ENCODE peak calls at places on chromosomes 12 and 14, in seven cellular contexts. Q is K562, Y is T47D, W is HepG2, Z is HCT116, F is H1, R is GM12878. U is an unnamed sample.

GRCh38 chr12:69903548-69903947 is 78.5 kb downstream of the MYRFL start:
- DNase-seq in Q (no peak), Y (no peak), W (no peak), Z (no peak), F (no peak), R (no peak), U (peak)

GRCh38 chr14:94089479-94089878 is 8.4 kb downstream of the IFI27L1 start:
- DNase-seq in Q (no peak), Y (no peak), W (no peak), Z (no peak), F (no peak), R (no peak), U (no peak)

GRCh38 chr14:92984082-92984788 is 61.3 kb downstream of the CHGA start:
- DNase-seq in Q (no peak), Y (no peak), W (no peak), Z (no peak), F (no peak), R (no peak), U (no peak)

GRCh38 chr12:3554547-3555115 is 63.6 kb downstream of the PRMT8 start:
- DNase-seq in Q (no peak), Y (no peak), W (no peak), Z (no peak), F (no peak), R (no peak), U (no peak)

GRCh38 chr12:115090783-115091182 is 406.8 kb upstream of the TBX3 start:
- DNase-seq in Q (no peak), Y (no peak), W (no peak), Z (no peak), F (no peak), R (no peak), U (no peak)

GRCh38 chr14:104343690-104344640 is 205.6 kb downstream of the KIF26A start:
- DNase-seq in Q (no peak), Y (no peak), W (no peak), Z (no peak), F (no peak), R (no peak), U (peak)

GRCh38 chr12:102958073-102958829 is 777 bp downstream of the ASCL1 start:
- DNase-seq in Q (no peak), Y (no peak), W (no peak), Z (no peak), F (no peak), R (no peak), U (peak)

GRCh38 chr12:56998981-56999380 is 7.4 kb downstream of the ZBTB39 start:
- DNase-seq in Q (no peak), Y (no peak), W (no peak), Z (no peak), F (no peak), R (peak), U (no peak)

GRCh38 chr14:90491868-90492560 is 95.2 kb downstream of the CALM1 start:
- DNase-seq in Q (no peak), Y (no peak), W (no peak), Z (no peak), F (no peak), R (no peak), U (peak)

GRCh38 chr14:65696801-65697200 is 284.3 kb downstream of the FUT8 start:
- DNase-seq in Q (no peak), Y (no peak), W (no peak), Z (no peak), F (no peak), R (no peak), U (no peak)

GRCh38 chr12:46217686-46218508 is 50.9 kb downstream of the SLC38A1 start:
- DNase-seq in Q (no peak), Y (no peak), W (no peak), Z (no peak), F (no peak), R (peak), U (no peak)

GRCh38 chr12:101323255-101323654 is 43.4 kb downstream of the UTP20 start:
- DNase-seq in Q (no peak), Y (no peak), W (no peak), Z (no peak), F (no peak), R (no peak), U (no peak)

DNA sequence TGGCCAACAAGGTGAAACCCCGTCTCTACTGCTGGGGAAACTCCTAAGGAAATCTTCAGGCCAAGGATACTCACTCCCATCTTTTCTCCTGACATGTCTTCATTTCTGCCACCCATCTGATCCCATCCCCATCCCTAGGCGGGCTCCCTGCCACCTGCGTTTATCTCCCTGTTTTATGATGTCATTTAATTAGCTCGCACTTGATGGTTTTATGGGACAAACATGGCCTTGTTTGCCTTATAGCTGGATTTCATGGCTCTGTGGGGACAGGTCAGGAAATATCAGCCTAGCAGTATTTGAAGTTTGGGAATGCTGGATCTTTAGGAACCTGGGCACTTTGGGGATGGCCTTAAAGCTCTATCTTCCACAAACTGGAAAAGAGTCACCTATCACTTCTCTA is 88.5 kb upstream of the CISTR start:
- DNase-seq in Q (no peak), Y (no peak), W (no peak), Z (no peak), F (no peak), R (no peak), U (no peak)
- TF ChIP-seq JUND in Q (no peak), Y (no peak), W (no peak), Z (no peak), F (no peak), R (no peak), U (no peak)

GRCh38 chr14:24310387-24310665 is 386 bp downstream of the LTB4R2 start:
- DNase-seq in Q (no peak), Y (no peak), W (no peak), Z (no peak), F (no peak), R (no peak), U (no peak)
- TF ChIP-seq JUND in Q (no peak), Y (no peak), W (no peak), Z (no peak), F (no peak), R (no peak), U (no peak)

GRCh38 chr14:53338192-53338591 is 185.1 kb upstream of the DDHD1 start:
- DNase-seq in Q (no peak), Y (no peak), W (no peak), Z (no peak), F (no peak), R (no peak), U (no peak)
- TF ChIP-seq JUND in Q (no peak), Y (no peak), W (no peak), Z (peak), F (no peak), R (no peak), U (no peak)

GRCh38 chr14:73285979-73286378 is 48.7 kb downstream of the PAPLN start:
- DNase-seq in Q (no peak), Y (no peak), W (no peak), Z (no peak), F (no peak), R (no peak), U (no peak)

GRCh38 chr14:73289729-73290128 is 52.4 kb downstream of the PAPLN start:
- DNase-seq in Q (no peak), Y (no peak), W (no peak), Z (no peak), F (no peak), R (no peak), U (no peak)

GRCh38 chr14:73289308-73289707 is 52.0 kb downstream of the PAPLN start:
- DNase-seq in Q (no peak), Y (no peak), W (no peak), Z (no peak), F (no peak), R (no peak), U (no peak)

GRCh38 chr14:73286598-73286997 is 49.3 kb downstream of the PAPLN start:
- DNase-seq in Q (no peak), Y (no peak), W (no peak), Z (no peak), F (no peak), R (no peak), U (no peak)

GRCh38 chr14:73287071-73287470 is 49.8 kb downstream of the PAPLN start:
- DNase-seq in Q (no peak), Y (no peak), W (no peak), Z (no peak), F (no peak), R (no peak), U (no peak)
- TF ChIP-seq JUND in Q (no peak), Y (no peak), W (no peak), Z (no peak), F (no peak), R (no peak), U (no peak)

GRCh38 chr12:105948331-105948730 is 190.4 kb downstream of the NUAK1 start:
- DNase-seq in Q (no peak), Y (no peak), W (no peak), Z (no peak), F (no peak), R (no peak), U (no peak)
- TF ChIP-seq JUND in Q (no peak), Y (no peak), W (no peak), Z (no peak), F (no peak), R (no peak), U (no peak)

U was measured in SK-N-SH.